ENCODE peak calls at places on chromosomes 16 and 17, in six cellular contexts. B, T, X, A, W and P are unnamed samples.

GRCh38 chr16:88005968-88006367 is 54.7 kb downstream of the BANP start:
- DNase-seq in A (no peak), T (no peak), B (no peak), X (no peak), W (no peak), P (no peak)

GRCh38 chr16:27083861-27084261 is 17.1 kb downstream of the C16orf82 start:
- DNase-seq in X (peak), W (no peak), A (no peak), B (no peak), T (no peak), P (peak)

GRCh38 chr16:79380990-79381389 is 219.5 kb downstream of the MAF start:
- DNase-seq in X (no peak), T (no peak), A (no peak), W (no peak), B (no peak), P (peak)

GRCh38 chr16:10740000-10740844 is 3.4 kb upstream of the NUBP1 start:
- DNase-seq in X (no peak), T (no peak), B (no peak), W (peak), A (no peak), P (no peak)

GRCh38 chr16:76389126-76389525 is 111.9 kb downstream of the CNTNAP4 start:
- DNase-seq in B (no peak), X (no peak), T (no peak), A (no peak), W (no peak), P (no peak)

GRCh38 chr16:69072640-69072974 is 32.8 kb upstream of the HAS3 start:
- DNase-seq in A (no peak), W (no peak), B (no peak), T (no peak), X (no peak), P (no peak)

GRCh38 chr16:1428511-1428910 is 2.4 kb upstream of the PERCC1 start:
- DNase-seq in W (no peak), T (no peak), B (no peak), X (peak), A (no peak), P (no peak)

GRCh38 chr16:87860553-87861299 is 8.6 kb downstream of the SLC7A5 start:
- DNase-seq in B (no peak), W (no peak), X (no peak), A (no peak), T (no peak), P (peak)

GRCh38 chr17:64118452-64118979 is 11.4 kb downstream of the ERN1 start:
- DNase-seq in W (peak), A (peak), X (no peak), T (peak), B (no peak), P (no peak)

GRCh38 chr17:56596741-56597494 is 3.4 kb downstream of the NOG start:
- DNase-seq in T (no peak), B (no peak), W (no peak), A (no peak), X (no peak), P (peak)

GRCh38 chr16:30051518-30051917 is 14.0 kb upstream of the ALDOA start:
- DNase-seq in T (no peak), B (no peak), W (no peak), A (no peak), X (no peak), P (no peak)

GRCh38 chr17:50681260-50682200 is 26.2 kb downstream of the ANKRD40 start:
- DNase-seq in T (peak), B (peak), W (no peak), A (no peak), X (peak), P (peak)

GRCh38 chr17:41906465-41907184 is 12.1 kb downstream of the ACLY start:
- DNase-seq in X (no peak), B (no peak), A (no peak), W (no peak), T (no peak), P (no peak)

GRCh38 chr17:35257080-35257701 is 14.3 kb downstream of the SLFN5 start:
- DNase-seq in X (peak), W (peak), A (peak), T (peak), B (peak), P (no peak)

GRCh38 chr17:5557485-5557884 is 26.8 kb downstream of the NLRP1 start:
- DNase-seq in X (no peak), T (no peak), A (no peak), B (no peak), W (no peak), P (no peak)

GRCh38 chr16:4328580-4329353 is 12.9 kb downstream of the GLIS2 start:
- DNase-seq in T (no peak), A (no peak), X (no peak), W (no peak), B (no peak), P (peak)

GRCh38 chr17:43608313-43608712 is 53.4 kb downstream of the MEOX1 start:
- DNase-seq in B (no peak), A (no peak), T (no peak), W (no peak), X (no peak), P (no peak)

GRCh38 chr16:57503366-57503765 is 17.1 kb upstream of the DOK4 start:
- DNase-seq in B (no peak), X (no peak), A (no peak), W (no peak), T (no peak), P (no peak)

GRCh38 chr16:4917117-4917516 is 19.8 kb downstream of the PPL start:
- DNase-seq in W (no peak), A (no peak), T (no peak), B (no peak), X (no peak), P (no peak)

GRCh38 chr17:78896091-78896833 is 6.7 kb downstream of the CEP295NL start:
- DNase-seq in W (no peak), A (no peak), T (no peak), X (no peak), B (no peak), P (peak)

GRCh38 chr17:6070280-6070894 is at the start of gene WSCD1:
- DNase-seq in W (peak), B (no peak), X (no peak), T (no peak), A (peak), P (peak)

GRCh38 chr16:89253548-89254287 is 36.2 kb downstream of the ZNF778 start:
- DNase-seq in A (no peak), W (no peak), B (no peak), T (no peak), X (no peak), P (no peak)

GRCh38 chr16:89261691-89262563 is 44.4 kb downstream of the ZNF778 start:
- DNase-seq in A (no peak), W (peak), T (peak), X (no peak), B (no peak), P (no peak)

GRCh38 chr16:89257281-89257731 is 39.8 kb downstream of the ZNF778 start:
- DNase-seq in B (no peak), X (no peak), A (no peak), T (no peak), W (no peak), P (peak)

GRCh38 chr16:89257757-89258465 is 40.4 kb downstream of the ZNF778 start:
- DNase-seq in T (no peak), W (no peak), A (no peak), X (no peak), B (no peak), P (peak)

GRCh38 chr16:89256651-89257254 is 39.2 kb downstream of the ZNF778 start:
- DNase-seq in W (peak), T (peak), B (no peak), X (no peak), A (peak), P (peak)
- H3K4me3 ChIP-seq in W (peak), T (peak), B (peak), X (peak), A (peak), P (no peak)

DNA sequence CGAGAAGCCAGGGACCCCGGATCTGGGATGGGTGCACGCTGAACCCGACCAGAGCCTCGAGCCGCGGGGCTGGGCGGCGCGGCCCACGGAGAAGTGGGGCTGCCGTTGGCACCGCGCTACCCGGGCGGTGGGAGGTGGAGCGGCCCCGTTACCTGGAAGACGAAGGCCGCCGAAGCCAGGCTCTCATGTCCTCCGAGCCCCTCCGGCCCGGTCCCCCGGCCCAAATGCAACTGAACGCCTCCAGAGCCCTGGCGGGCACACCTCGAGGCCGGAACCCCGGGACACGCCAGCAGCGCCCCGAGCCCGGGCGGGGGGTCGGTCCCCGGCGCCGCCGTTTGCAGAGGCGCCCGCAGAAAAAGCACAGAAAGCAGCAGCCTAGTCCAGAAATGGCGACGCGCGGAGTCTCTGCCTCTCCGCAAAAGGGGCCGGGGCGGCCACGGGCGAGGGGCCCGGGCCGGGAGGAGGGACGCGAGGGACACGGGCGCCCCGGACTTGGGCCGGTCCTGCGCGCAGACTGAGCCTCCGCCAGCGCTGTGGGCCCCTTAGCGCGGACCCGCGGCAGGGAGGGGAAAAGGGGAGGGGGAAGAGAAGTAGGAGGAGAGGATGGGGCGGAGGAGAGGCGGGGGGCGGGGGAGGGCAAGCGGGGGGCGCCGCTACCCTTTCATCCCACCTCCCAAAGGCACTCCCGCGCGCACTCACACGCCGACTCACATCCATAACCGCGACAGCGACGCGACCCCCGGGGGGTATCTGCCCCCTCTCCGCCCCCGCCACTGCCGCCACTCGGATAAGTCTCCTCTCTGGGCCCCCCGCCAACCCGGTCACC is 1.4 kb downstream of the AXIN2 start:
- DNase-seq in W (peak), X (no peak), T (peak), A (peak), B (no peak), P (peak)
- TF ChIP-seq CTCF in W (no peak), X (no peak), T (no peak), A (no peak), B (no peak), P (no peak)

GRCh38 chr17:869067-869466 is 86.9 kb downstream of the MRM3 start:
- DNase-seq in X (no peak), A (peak), W (peak), T (no peak), B (no peak), P (no peak)
- TF ChIP-seq POLR2AphosphoS5 in X (peak), A (peak), W (peak), T (peak), B (no peak), P (no peak)

DNA sequence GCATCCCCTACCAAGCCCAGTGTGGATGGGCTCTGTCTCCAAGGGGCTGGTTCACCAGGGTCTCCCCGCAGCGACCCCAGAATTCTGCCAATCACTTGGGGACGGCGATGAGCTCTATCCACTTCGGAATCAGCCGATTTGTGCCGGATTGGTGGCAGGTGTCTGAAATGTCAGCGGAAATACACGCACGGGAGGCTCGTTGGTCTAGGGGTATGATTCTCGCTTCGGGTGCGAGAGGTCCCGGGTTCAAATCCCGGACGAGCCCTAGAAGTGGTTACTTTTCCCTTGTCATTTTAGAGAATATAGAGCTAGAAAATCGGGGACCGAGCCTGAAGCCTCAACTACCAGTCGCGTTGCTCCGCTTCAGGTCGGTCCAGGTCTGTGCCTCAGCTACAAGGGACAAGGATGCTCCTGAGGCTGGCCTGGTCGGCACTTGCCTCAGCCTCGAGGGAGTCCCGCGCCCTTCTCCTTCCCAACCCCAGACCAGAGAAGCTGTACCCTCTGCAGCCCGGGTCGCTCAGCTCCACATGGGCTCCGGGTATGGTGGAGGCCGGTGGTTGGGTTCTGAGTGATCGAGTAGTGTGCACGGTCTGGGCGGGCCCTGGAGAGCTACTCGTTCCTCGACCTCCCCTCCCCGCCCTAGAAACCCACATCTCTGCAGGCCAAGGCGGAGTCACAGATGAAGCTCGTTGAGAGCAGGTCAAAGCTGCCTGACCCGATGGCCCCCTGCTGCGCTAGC is 16.0 kb upstream of the OR1F1 start:
- DNase-seq in A (no peak), W (no peak), X (no peak), B (no peak), T (no peak), P (peak)
- H3K4me3 ChIP-seq in A (no peak), W (no peak), X (no peak), B (peak), T (no peak), P (no peak)

DNA sequence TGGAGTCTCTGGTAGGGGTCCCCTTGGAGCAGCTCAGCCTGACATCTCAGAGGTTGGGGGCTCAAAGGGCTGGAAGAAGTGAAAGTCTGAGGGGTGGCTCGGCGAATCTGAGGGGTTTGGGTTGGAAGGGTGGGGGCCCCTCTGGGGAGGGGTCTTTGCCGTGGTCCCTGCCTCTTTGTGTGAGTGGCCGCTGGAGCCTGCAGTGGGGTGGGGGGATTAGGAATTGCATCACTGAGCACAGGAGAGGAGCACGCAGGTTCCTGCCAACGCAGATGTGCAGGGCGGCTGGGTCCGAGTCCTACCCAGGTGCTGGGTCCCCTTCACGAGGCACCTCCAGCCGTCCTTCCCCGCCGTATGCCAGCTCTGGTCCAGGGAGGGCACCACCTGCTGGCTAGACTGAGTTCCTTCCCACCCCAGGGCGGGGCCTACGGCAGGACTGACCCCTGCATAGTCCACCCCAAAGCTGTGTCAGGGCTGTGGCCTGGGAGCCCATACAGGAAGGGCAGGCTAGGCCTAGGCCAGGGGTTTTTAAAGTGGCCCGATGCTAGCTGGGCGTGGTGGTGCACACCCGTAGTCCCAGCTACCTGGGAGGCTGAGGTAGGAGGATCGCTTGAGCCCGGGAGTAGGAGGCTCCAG is 9.9 kb downstream of the FMNL1 start:
- DNase-seq in A (peak), W (peak), B (no peak), X (no peak), T (no peak), P (peak)
- TF ChIP-seq CTCF in A (peak), W (no peak), B (peak), X (no peak), T (no peak), P (peak)

GRCh38 chr17:81865733-81866439 is 5.3 kb downstream of the ARHGDIA start:
- DNase-seq in B (no peak), T (no peak), X (no peak), A (peak), W (peak), P (peak)

GRCh38 chr17:81865358-81865732 is 5.0 kb upstream of the P4HB start:
- DNase-seq in B (no peak), W (no peak), T (no peak), A (no peak), X (no peak), P (no peak)

GRCh38 chr17:81863833-81864768 is 3.8 kb upstream of the P4HB start:
- DNase-seq in W (no peak), T (no peak), B (no peak), A (no peak), X (no peak), P (peak)

GRCh38 chr17:81860756-81861568 is 627 bp upstream of the P4HB start:
- DNase-seq in T (peak), X (peak), W (peak), B (peak), A (peak), P (peak)

DNA sequence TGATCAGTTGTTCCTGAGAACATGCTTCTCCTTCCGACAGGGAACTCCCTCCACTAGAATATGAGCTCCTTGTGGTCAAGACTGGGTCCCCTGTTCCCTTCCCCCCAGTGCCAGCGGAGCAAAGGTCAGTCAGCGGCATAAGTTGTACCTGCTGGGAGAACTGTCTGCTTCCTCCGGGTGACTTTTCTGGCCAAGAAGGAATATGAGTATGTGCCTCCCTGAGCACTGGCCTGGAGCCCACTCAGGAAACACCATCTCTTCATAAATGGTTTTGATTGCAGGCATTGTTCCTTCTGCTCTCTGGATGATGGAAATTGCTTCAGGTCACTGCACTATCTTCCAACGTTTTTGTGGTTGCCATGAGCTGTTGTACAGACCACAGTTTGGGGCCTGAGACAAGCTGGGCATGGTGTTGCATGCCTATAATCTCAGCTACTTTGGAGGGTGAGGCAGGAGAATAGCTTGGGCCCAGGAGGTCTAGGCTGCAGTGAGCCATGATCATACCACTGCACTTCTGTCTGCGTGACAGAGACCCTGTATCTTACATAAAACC is 2.9 kb upstream of the P4HB start:
- DNase-seq in A (no peak), X (no peak), B (no peak), W (no peak), T (no peak), P (no peak)
- TF ChIP-seq POLR2AphosphoS5 in A (no peak), X (no peak), B (no peak), W (no peak), T (no peak), P (no peak)